ENCODE peak calls at places on chromosome 19, in five cellular contexts. One of them, this sample, is unnamed.
A peak's percentile ranks its signal among the peaks of the same experiment; 100 is the strongest.

GRCh38 chr19:35559781-35560180 is 3.7 kb downstream of the ATP4A start:
- DNase-seq in thyroid gland: no peak
- DNase-seq in nephron progenitor cell: no peak
- DNase-seq in activated B cell treated with CpG ODN at 0.5 μM for 24 hours: no peak
- DNase-seq in natural killer cell: no peak
- DNase-seq in this sample: no peak

GRCh38 chr19:2793126-2793525 is 7.8 kb downstream of the THOP1 start:
- DNase-seq in thyroid gland: peak; percentile 46
- DNase-seq in nephron progenitor cell: no peak
- DNase-seq in activated B cell treated with CpG ODN at 0.5 μM for 24 hours: no peak
- DNase-seq in natural killer cell: no peak
- DNase-seq in this sample: no peak

GRCh38 chr19:48230555-48231129 is 25.1 kb downstream of the CARD8 start:
- DNase-seq in thyroid gland: no peak
- DNase-seq in nephron progenitor cell: no peak
- DNase-seq in activated B cell treated with CpG ODN at 0.5 μM for 24 hours: no peak
- DNase-seq in natural killer cell: no peak
- DNase-seq in this sample: no peak

GRCh38 chr19:572140-572890 is at the start of gene BSG:
- DNase-seq in thyroid gland: peak; percentile 99
- DNase-seq in nephron progenitor cell: peak; percentile 98
- DNase-seq in activated B cell treated with CpG ODN at 0.5 μM for 24 hours: peak; percentile 98
- DNase-seq in natural killer cell: peak; percentile 99
- DNase-seq in this sample: peak; percentile 90

GRCh38 chr19:48614436-48615144 is at the start of gene FAM83E:
- DNase-seq in thyroid gland: no peak
- DNase-seq in nephron progenitor cell: no peak
- DNase-seq in activated B cell treated with CpG ODN at 0.5 μM for 24 hours: no peak
- DNase-seq in natural killer cell: no peak
- DNase-seq in this sample: peak; percentile 70

GRCh38 chr19:19176950-19177349 is 6.9 kb upstream of the MEF2B start:
- DNase-seq in thyroid gland: no peak
- DNase-seq in nephron progenitor cell: no peak
- DNase-seq in activated B cell treated with CpG ODN at 0.5 μM for 24 hours: no peak
- DNase-seq in natural killer cell: no peak
- DNase-seq in this sample: no peak

GRCh38 chr19:33751386-33751770 is 45.3 kb upstream of the KCTD15 start:
- DNase-seq in thyroid gland: no peak
- DNase-seq in nephron progenitor cell: no peak
- DNase-seq in activated B cell treated with CpG ODN at 0.5 μM for 24 hours: no peak
- DNase-seq in natural killer cell: no peak
- DNase-seq in this sample: no peak

GRCh38 chr19:531753-532571 is at the start of gene CDC34:
- DNase-seq in thyroid gland: no peak
- DNase-seq in nephron progenitor cell: peak; percentile 30
- DNase-seq in activated B cell treated with CpG ODN at 0.5 μM for 24 hours: no peak
- DNase-seq in natural killer cell: no peak
- DNase-seq in this sample: no peak

GRCh38 chr19:8499048-8499833 is 3.2 kb downstream of the PRAM1 start:
- DNase-seq in thyroid gland: no peak
- DNase-seq in nephron progenitor cell: no peak
- DNase-seq in activated B cell treated with CpG ODN at 0.5 μM for 24 hours: no peak
- DNase-seq in natural killer cell: no peak
- DNase-seq in this sample: no peak

GRCh38 chr19:46713781-46714522 is 3.0 kb downstream of the PRKD2 start:
- DNase-seq in thyroid gland: peak; percentile 99
- DNase-seq in nephron progenitor cell: peak; percentile 65
- DNase-seq in activated B cell treated with CpG ODN at 0.5 μM for 24 hours: peak; percentile 53
- DNase-seq in natural killer cell: peak; percentile 58
- DNase-seq in this sample: peak; percentile 79

GRCh38 chr19:12521996-12522395 is 29.3 kb downstream of the ZNF564 start:
- DNase-seq in thyroid gland: peak; percentile 18
- DNase-seq in nephron progenitor cell: no peak
- DNase-seq in activated B cell treated with CpG ODN at 0.5 μM for 24 hours: no peak
- DNase-seq in natural killer cell: no peak
- DNase-seq in this sample: no peak

GRCh38 chr19:42110658-42111057 is 21.6 kb downstream of the POU2F2 start:
- DNase-seq in thyroid gland: no peak
- DNase-seq in nephron progenitor cell: no peak
- DNase-seq in activated B cell treated with CpG ODN at 0.5 μM for 24 hours: no peak
- DNase-seq in natural killer cell: no peak
- DNase-seq in this sample: no peak

GRCh38 chr19:46920341-46920740 is 59.5 kb downstream of the ARHGAP35 start:
- DNase-seq in thyroid gland: no peak
- DNase-seq in nephron progenitor cell: no peak
- DNase-seq in activated B cell treated with CpG ODN at 0.5 μM for 24 hours: no peak
- DNase-seq in natural killer cell: no peak
- DNase-seq in this sample: no peak

GRCh38 chr19:51094696-51095279 is 12.1 kb upstream of the KLK14 start:
- DNase-seq in thyroid gland: peak; percentile 56
- DNase-seq in nephron progenitor cell: peak; percentile 80
- DNase-seq in activated B cell treated with CpG ODN at 0.5 μM for 24 hours: no peak
- DNase-seq in natural killer cell: peak; percentile 32
- DNase-seq in this sample: no peak

GRCh38 chr19:9054768-9055167 is 32.1 kb upstream of the OR1M1 start:
- DNase-seq in thyroid gland: no peak
- DNase-seq in nephron progenitor cell: no peak
- DNase-seq in activated B cell treated with CpG ODN at 0.5 μM for 24 hours: no peak
- DNase-seq in natural killer cell: no peak
- DNase-seq in this sample: peak; percentile 61

GRCh38 chr19:48659768-48660167 is 13.0 kb downstream of the NTN5 start:
- DNase-seq in thyroid gland: no peak
- DNase-seq in nephron progenitor cell: no peak
- DNase-seq in activated B cell treated with CpG ODN at 0.5 μM for 24 hours: no peak
- DNase-seq in natural killer cell: no peak
- DNase-seq in this sample: peak; percentile 61

GRCh38 chr19:48967346-48968178 is 2.5 kb downstream of the FTL start:
- DNase-seq in thyroid gland: peak; percentile 57
- DNase-seq in nephron progenitor cell: no peak
- DNase-seq in activated B cell treated with CpG ODN at 0.5 μM for 24 hours: no peak
- DNase-seq in natural killer cell: no peak
- DNase-seq in this sample: peak; percentile 29

GRCh38 chr19:35261356-35262100 is 7.2 kb upstream of the USF2 start:
- DNase-seq in thyroid gland: no peak
- DNase-seq in nephron progenitor cell: no peak
- DNase-seq in activated B cell treated with CpG ODN at 0.5 μM for 24 hours: peak; percentile 12
- DNase-seq in natural killer cell: peak; percentile 11
- DNase-seq in this sample: no peak

DNA sequence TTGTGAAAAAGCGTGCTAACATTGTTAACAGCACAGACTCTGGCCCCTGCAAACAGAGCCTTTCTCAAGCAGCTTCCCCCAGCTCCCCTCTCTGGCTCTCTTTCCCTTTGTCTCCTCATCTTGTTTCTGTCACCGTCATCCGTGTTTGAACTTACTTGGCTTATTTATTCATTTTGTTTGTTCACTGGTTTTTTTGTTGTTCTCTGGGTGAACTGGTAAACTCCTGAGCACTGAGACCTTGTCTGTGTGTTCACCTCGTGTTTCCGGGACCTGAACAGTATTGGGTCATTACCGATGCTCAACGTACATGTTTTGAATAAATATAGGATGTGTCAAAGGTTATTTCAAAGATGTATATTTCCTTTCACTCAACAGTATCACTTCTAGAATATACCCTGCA is 92.4 kb upstream of the USP29 start:
- DNase-seq in thyroid gland: no peak
- DNase-seq in nephron progenitor cell: no peak
- DNase-seq in activated B cell treated with CpG ODN at 0.5 μM for 24 hours: no peak
- DNase-seq in natural killer cell: no peak
- DNase-seq in this sample: no peak
- TF ChIP-seq CTCF in thyroid gland: no peak
- TF ChIP-seq CTCF in nephron progenitor cell: no peak
- TF ChIP-seq CTCF in activated B cell treated with CpG ODN at 0.5 μM for 24 hours: no peak
- TF ChIP-seq CTCF in natural killer cell: no peak
- TF ChIP-seq CTCF in this sample: no peak

DNA sequence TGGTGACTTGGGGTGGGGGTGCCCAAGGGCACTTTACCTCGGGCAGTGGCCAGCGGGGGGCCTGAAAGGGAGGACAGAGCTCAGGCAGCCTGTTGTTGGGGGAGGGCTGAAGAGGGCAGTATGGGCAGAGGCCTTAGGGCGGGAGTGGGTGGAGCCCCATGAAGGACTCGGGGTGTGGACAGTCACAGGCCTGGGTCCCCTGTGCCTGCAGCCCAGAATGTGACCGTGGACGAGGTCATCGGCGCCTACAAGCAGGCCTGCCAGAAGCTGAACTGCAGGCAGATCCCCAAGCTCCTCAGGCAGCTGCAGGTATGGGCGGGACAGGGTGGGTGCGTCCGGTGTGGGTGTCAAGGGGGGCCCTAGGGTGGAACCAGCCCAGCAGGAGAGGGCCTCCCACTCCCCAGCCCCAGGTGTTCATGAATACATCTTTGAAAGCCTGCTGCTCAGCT is 22.5 kb downstream of the NKPD1 start:
- DNase-seq in thyroid gland: peak; percentile 76
- DNase-seq in nephron progenitor cell: no peak
- DNase-seq in activated B cell treated with CpG ODN at 0.5 μM for 24 hours: no peak
- DNase-seq in natural killer cell: no peak
- DNase-seq in this sample: no peak
- TF ChIP-seq CTCF in thyroid gland: no peak
- TF ChIP-seq CTCF in nephron progenitor cell: no peak
- TF ChIP-seq CTCF in activated B cell treated with CpG ODN at 0.5 μM for 24 hours: no peak
- TF ChIP-seq CTCF in natural killer cell: no peak
- TF ChIP-seq CTCF in this sample: no peak

GRCh38 chr19:6022570-6023049 is 44.7 kb upstream of the RANBP3 start:
- DNase-seq in thyroid gland: no peak
- DNase-seq in nephron progenitor cell: no peak
- DNase-seq in activated B cell treated with CpG ODN at 0.5 μM for 24 hours: no peak
- DNase-seq in natural killer cell: no peak
- DNase-seq in this sample: no peak
- TF ChIP-seq CTCF in thyroid gland: no peak
- TF ChIP-seq CTCF in nephron progenitor cell: peak; percentile 19
- TF ChIP-seq CTCF in activated B cell treated with CpG ODN at 0.5 μM for 24 hours: no peak
- TF ChIP-seq CTCF in natural killer cell: peak; percentile 7
- TF ChIP-seq CTCF in this sample: no peak

DNA sequence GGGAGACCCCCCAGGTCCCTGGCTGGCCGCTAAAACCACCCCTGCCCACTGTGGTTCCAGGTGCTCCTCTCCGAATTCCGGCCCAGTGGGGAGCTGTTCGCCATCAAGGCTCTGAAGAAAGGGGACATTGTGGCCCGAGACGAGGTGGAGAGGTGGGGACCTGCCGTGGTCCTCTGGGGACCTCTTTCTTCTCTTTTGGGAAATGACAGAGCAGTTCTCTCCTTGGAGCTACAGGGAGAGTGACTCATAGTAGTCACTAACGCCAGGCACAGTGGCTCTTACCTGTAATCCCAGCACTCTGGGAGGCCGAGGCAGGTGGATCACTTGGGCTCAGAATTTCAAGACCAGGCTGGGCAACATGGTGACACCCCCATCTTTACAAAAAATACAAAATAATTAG is 7.3 kb downstream of the PTGER1 start:
- DNase-seq in thyroid gland: no peak
- DNase-seq in nephron progenitor cell: no peak
- DNase-seq in activated B cell treated with CpG ODN at 0.5 μM for 24 hours: no peak
- DNase-seq in natural killer cell: no peak
- DNase-seq in this sample: no peak
- TF ChIP-seq CTCF in thyroid gland: no peak
- TF ChIP-seq CTCF in nephron progenitor cell: no peak
- TF ChIP-seq CTCF in activated B cell treated with CpG ODN at 0.5 μM for 24 hours: no peak
- TF ChIP-seq CTCF in natural killer cell: no peak
- TF ChIP-seq CTCF in this sample: peak; percentile 19

DNA sequence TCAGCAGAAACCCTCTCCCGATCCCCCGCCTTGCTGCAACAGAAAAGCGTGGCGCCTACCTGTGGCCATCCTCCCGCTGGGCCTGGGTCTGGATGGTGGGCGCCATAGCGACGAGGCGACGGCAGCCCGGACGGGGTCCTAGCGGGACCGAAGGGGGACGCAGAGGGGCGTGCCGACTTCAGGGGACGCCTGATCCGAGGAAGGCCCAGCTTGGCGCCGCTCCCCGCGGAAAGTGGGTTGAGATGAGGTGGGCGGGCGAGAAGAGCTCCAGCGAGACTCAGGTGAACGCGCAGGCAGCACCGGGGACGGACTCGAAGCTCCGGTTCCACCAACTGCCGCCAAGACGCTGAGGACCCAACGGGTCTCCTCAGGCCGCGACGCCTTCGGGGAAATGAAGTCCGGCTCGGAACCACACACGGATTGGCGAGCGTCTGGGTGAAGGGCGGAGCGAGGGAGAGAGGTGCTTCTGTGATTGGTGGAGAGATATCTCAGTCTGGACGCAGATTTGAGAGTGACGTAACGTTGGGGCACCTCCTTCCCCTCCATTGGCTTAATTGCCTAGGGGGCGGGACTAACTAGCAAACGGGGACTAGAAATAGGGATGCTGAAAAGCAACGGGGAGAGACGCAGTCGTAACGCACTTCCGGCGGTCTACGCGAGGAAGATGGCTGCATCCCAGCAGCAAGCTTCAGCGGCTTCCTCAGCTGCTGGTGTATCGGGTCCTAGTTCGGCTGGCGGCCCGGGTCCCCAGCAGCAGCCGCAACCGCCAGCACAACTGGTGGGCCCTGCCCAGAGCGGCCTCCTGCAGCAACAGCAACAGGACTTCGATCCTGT is at the start of the genes MED29 and PAF1:
- DNase-seq in thyroid gland: peak; percentile 98
- DNase-seq in nephron progenitor cell: peak; percentile 90
- DNase-seq in activated B cell treated with CpG ODN at 0.5 μM for 24 hours: peak; percentile 84
- DNase-seq in natural killer cell: peak; percentile 90
- DNase-seq in this sample: peak; percentile 99
- TF ChIP-seq CTCF in thyroid gland: no peak
- TF ChIP-seq CTCF in nephron progenitor cell: no peak
- TF ChIP-seq CTCF in activated B cell treated with CpG ODN at 0.5 μM for 24 hours: no peak
- TF ChIP-seq CTCF in natural killer cell: no peak
- TF ChIP-seq CTCF in this sample: peak; percentile 14